ENCODE peak calls at places on chromosomes 3 and 15, in four cellular contexts. F is SK-N-MC, N is activated T-cell treated with anti-CD3 and anti-CD28 coated beads for 48 hours, X is posterior cingulate gyrus. O is an unnamed sample.

GRCh38 chr15:55774113-55774970 is 31.4 kb upstream of the PRTG start:
- DNase-seq in F (no peak), N (peak), X (no peak), O (peak)

GRCh38 chr15:61083781-61084134 is 145.3 kb downstream of the RORA start:
- DNase-seq in F (no peak), N (no peak), X (no peak), O (no peak)

GRCh38 chr3:24428470-24428869 is 66.2 kb downstream of the THRB start:
- DNase-seq in F (no peak), N (no peak), X (no peak), O (no peak)

GRCh38 chr3:18425641-18426403 is 683 bp upstream of the SATB1 start:
- DNase-seq in F (no peak), N (peak), X (peak), O (peak)

GRCh38 chr15:55221090-55222011 is 24.6 kb upstream of the RSL24D1 start:
- DNase-seq in F (peak), N (peak), X (no peak), O (peak)

GRCh38 chr15:100683434-100683833 is 81.0 kb downstream of the ASB7 start:
- DNase-seq in F (no peak), N (no peak), X (no peak), O (no peak)

GRCh38 chr3:120907659-120908029 is 361 bp upstream of the STXBP5L start:
- DNase-seq in F (no peak), N (no peak), X (no peak), O (no peak)

GRCh38 chr3:47617061-47618010 is 38.7 kb upstream of the CSPG5 start:
- DNase-seq in F (no peak), N (no peak), X (no peak), O (no peak)

GRCh38 chr3:132351222-132351806 is 34.1 kb downstream of the ACP3 start:
- DNase-seq in F (no peak), N (no peak), X (no peak), O (no peak)

GRCh38 chr15:41487802-41488201 is 5.9 kb upstream of the ITPKA start:
- DNase-seq in F (no peak), N (peak), X (no peak), O (peak)

GRCh38 chr15:62612771-62613170 is 429.8 kb upstream of the TPM1 start:
- DNase-seq in F (no peak), N (no peak), X (no peak), O (no peak)

GRCh38 chr3:132418916-132419315 is 1.6 kb downstream of the DNAJC13 start:
- DNase-seq in F (no peak), N (no peak), X (no peak), O (no peak)

GRCh38 chr3:122310361-122310760 is 14.7 kb upstream of the CSTA start:
- DNase-seq in F (no peak), N (no peak), X (no peak), O (no peak)

GRCh38 chr15:81400640-81401236 is 26.7 kb upstream of the TMC3 start:
- DNase-seq in F (no peak), N (no peak), X (no peak), O (no peak)

GRCh38 chr15:83655237-83655616 is 1.3 kb downstream of the ADAMTSL3 start:
- DNase-seq in F (no peak), N (no peak), X (peak), O (no peak)

GRCh38 chr3:141402476-141403171 is 34.3 kb downstream of the ZBTB38 start:
- DNase-seq in F (no peak), N (no peak), X (peak), O (peak)

GRCh38 chr3:106573605-106574004 is 704.8 kb upstream of the CBLB start:
- DNase-seq in F (no peak), N (no peak), X (no peak), O (no peak)

GRCh38 chr15:62432702-62433398 is 267.8 kb upstream of the C2CD4B start:
- DNase-seq in F (no peak), N (no peak), X (no peak), O (no peak)

GRCh38 chr15:40843885-40844542 is at the start of gene SPINT1:
- DNase-seq in F (no peak), N (peak), X (no peak), O (peak)

GRCh38 chr3:192031941-192032340 is 571.0 kb downstream of the PYDC2 start:
- DNase-seq in F (no peak), N (no peak), X (no peak), O (no peak)

GRCh38 chr15:68589783-68590710 is 11.3 kb downstream of the CORO2B start:
- DNase-seq in F (no peak), N (no peak), X (no peak), O (no peak)

GRCh38 chr15:66133247-66133646 is 120.3 kb downstream of the MEGF11 start:
- DNase-seq in F (no peak), N (no peak), X (peak), O (no peak)

GRCh38 chr15:99706557-99707303 is 26.5 kb downstream of the LYSMD4 start:
- DNase-seq in F (no peak), N (no peak), X (no peak), O (peak)

GRCh38 chr3:46845397-46845859 is 17.8 kb downstream of the MYL3 start:
- DNase-seq in F (no peak), N (no peak), X (peak), O (no peak)

GRCh38 chr3:160312014-160312624 is 86.9 kb downstream of the C3orf80 start:
- DNase-seq in F (no peak), N (no peak), X (no peak), O (no peak)

GRCh38 chr15:82709081-82709420 is 624 bp downstream of the AP3B2 start:
- DNase-seq in F (no peak), N (no peak), X (no peak), O (peak)

GRCh38 chr3:170999737-171000242 is 26.7 kb downstream of the SLC2A2 start:
- DNase-seq in F (no peak), N (no peak), X (no peak), O (no peak)

GRCh38 chr15:33013827-33014445 is 180.6 kb downstream of the FMN1 start:
- DNase-seq in F (no peak), N (no peak), X (no peak), O (no peak)

GRCh38 chr15:98729446-98730042 is 81.2 kb downstream of the IGF1R start:
- DNase-seq in F (no peak), N (no peak), X (no peak), O (no peak)

GRCh38 chr15:75174102-75174501 is 27.6 kb upstream of the C15orf39 start:
- DNase-seq in F (no peak), N (no peak), X (peak), O (no peak)

GRCh38 chr3:78993375-78993774 is 774.4 kb downstream of the ROBO1 start:
- DNase-seq in F (no peak), N (no peak), X (no peak), O (no peak)

GRCh38 chr15:56871180-56871579 is 47.3 kb upstream of the TCF12 start:
- DNase-seq in F (no peak), N (no peak), X (no peak), O (no peak)

GRCh38 chr3:50154840-50155490 is at the start of gene SEMA3F:
- DNase-seq in F (no peak), N (peak), X (no peak), O (peak)

O was measured in stimulated activated naive CD8-positive, alpha-beta T cell treated with anti-CD3 and anti-CD28 coated beads, Interleukin-15, amount 100 ng/mL, for 72 hours.